ENCODE peak calls at places on chromosomes 11 and 22, in six cellular contexts. One of them, this sample, is unnamed.

GRCh38 chr11:14618060-14618459 is 25.5 kb upstream of the PDE3B start:
- DNase-seq in GM23338: no peak
- DNase-seq in C1 segment of cervical spinal cord: no peak
- DNase-seq in stimulated activated naive CD4-positive, alpha-beta T cell: no peak
- DNase-seq in CD4-positive, alpha-beta memory T cell: no peak
- DNase-seq in lung microvascular endothelial cell: no peak
- DNase-seq in this sample: no peak

GRCh38 chr11:8331767-8332166 is 68.1 kb upstream of the LMO1 start:
- DNase-seq in GM23338: no peak
- DNase-seq in C1 segment of cervical spinal cord: no peak
- DNase-seq in stimulated activated naive CD4-positive, alpha-beta T cell: no peak
- DNase-seq in CD4-positive, alpha-beta memory T cell: no peak
- DNase-seq in lung microvascular endothelial cell: no peak
- DNase-seq in this sample: no peak

GRCh38 chr11:101049123-101049522 is 80.5 kb downstream of the PGR start:
- DNase-seq in GM23338: peak
- DNase-seq in C1 segment of cervical spinal cord: no peak
- DNase-seq in stimulated activated naive CD4-positive, alpha-beta T cell: no peak
- DNase-seq in CD4-positive, alpha-beta memory T cell: no peak
- DNase-seq in lung microvascular endothelial cell: no peak
- DNase-seq in this sample: no peak

GRCh38 chr22:42906605-42907338 is 49.7 kb upstream of the ARFGAP3 start:
- DNase-seq in GM23338: no peak
- DNase-seq in C1 segment of cervical spinal cord: no peak
- DNase-seq in stimulated activated naive CD4-positive, alpha-beta T cell: no peak
- DNase-seq in CD4-positive, alpha-beta memory T cell: no peak
- DNase-seq in lung microvascular endothelial cell: no peak
- DNase-seq in this sample: no peak

GRCh38 chr11:18495703-18496102 is 31.0 kb downstream of the TSG101 start:
- DNase-seq in GM23338: no peak
- DNase-seq in C1 segment of cervical spinal cord: no peak
- DNase-seq in stimulated activated naive CD4-positive, alpha-beta T cell: no peak
- DNase-seq in CD4-positive, alpha-beta memory T cell: no peak
- DNase-seq in lung microvascular endothelial cell: no peak
- DNase-seq in this sample: no peak

GRCh38 chr11:34637303-34637702 is 16.4 kb downstream of the EHF start:
- DNase-seq in GM23338: no peak
- DNase-seq in C1 segment of cervical spinal cord: no peak
- DNase-seq in stimulated activated naive CD4-positive, alpha-beta T cell: no peak
- DNase-seq in CD4-positive, alpha-beta memory T cell: no peak
- DNase-seq in lung microvascular endothelial cell: no peak
- DNase-seq in this sample: no peak

GRCh38 chr11:126385991-126386728 is 30.7 kb downstream of the ST3GAL4 start:
- DNase-seq in GM23338: no peak
- DNase-seq in C1 segment of cervical spinal cord: no peak
- DNase-seq in stimulated activated naive CD4-positive, alpha-beta T cell: no peak
- DNase-seq in CD4-positive, alpha-beta memory T cell: no peak
- DNase-seq in lung microvascular endothelial cell: no peak
- DNase-seq in this sample: no peak

GRCh38 chr11:14980854-14981253 is 8.7 kb upstream of the CALCA start:
- DNase-seq in GM23338: no peak
- DNase-seq in C1 segment of cervical spinal cord: no peak
- DNase-seq in stimulated activated naive CD4-positive, alpha-beta T cell: no peak
- DNase-seq in CD4-positive, alpha-beta memory T cell: no peak
- DNase-seq in lung microvascular endothelial cell: no peak
- DNase-seq in this sample: no peak

GRCh38 chr22:17705565-17706450 is 67.3 kb downstream of the BCL2L13 start:
- DNase-seq in GM23338: no peak
- DNase-seq in C1 segment of cervical spinal cord: no peak
- DNase-seq in stimulated activated naive CD4-positive, alpha-beta T cell: no peak
- DNase-seq in CD4-positive, alpha-beta memory T cell: no peak
- DNase-seq in lung microvascular endothelial cell: no peak
- DNase-seq in this sample: no peak

GRCh38 chr22:16721969-16722368 is 103.2 kb downstream of the XKR3 start:
- DNase-seq in GM23338: no peak
- DNase-seq in C1 segment of cervical spinal cord: no peak
- DNase-seq in stimulated activated naive CD4-positive, alpha-beta T cell: no peak
- DNase-seq in CD4-positive, alpha-beta memory T cell: no peak
- DNase-seq in lung microvascular endothelial cell: no peak
- DNase-seq in this sample: no peak

GRCh38 chr11:63504933-63505586 is 824 bp upstream of the LGALS12 start:
- DNase-seq in GM23338: no peak
- DNase-seq in C1 segment of cervical spinal cord: no peak
- DNase-seq in stimulated activated naive CD4-positive, alpha-beta T cell: no peak
- DNase-seq in CD4-positive, alpha-beta memory T cell: no peak
- DNase-seq in lung microvascular endothelial cell: no peak
- DNase-seq in this sample: no peak

GRCh38 chr11:37995886-37996285 is 1397.8 kb upstream of the RAG2 start:
- DNase-seq in GM23338: no peak
- DNase-seq in C1 segment of cervical spinal cord: no peak
- DNase-seq in stimulated activated naive CD4-positive, alpha-beta T cell: no peak
- DNase-seq in CD4-positive, alpha-beta memory T cell: no peak
- DNase-seq in lung microvascular endothelial cell: no peak
- DNase-seq in this sample: no peak

GRCh38 chr22:46869848-46870441 is 107.5 kb downstream of the TBC1D22A start:
- DNase-seq in GM23338: no peak
- DNase-seq in C1 segment of cervical spinal cord: no peak
- DNase-seq in stimulated activated naive CD4-positive, alpha-beta T cell: no peak
- DNase-seq in CD4-positive, alpha-beta memory T cell: no peak
- DNase-seq in lung microvascular endothelial cell: no peak
- DNase-seq in this sample: no peak

GRCh38 chr11:70416881-70417280 is 18.6 kb downstream of the CTTN start:
- DNase-seq in GM23338: no peak
- DNase-seq in C1 segment of cervical spinal cord: no peak
- DNase-seq in stimulated activated naive CD4-positive, alpha-beta T cell: no peak
- DNase-seq in CD4-positive, alpha-beta memory T cell: no peak
- DNase-seq in lung microvascular endothelial cell: no peak
- DNase-seq in this sample: no peak

GRCh38 chr22:38223289-38223960 is 21.6 kb downstream of the MAFF start:
- DNase-seq in GM23338: no peak
- DNase-seq in C1 segment of cervical spinal cord: no peak
- DNase-seq in stimulated activated naive CD4-positive, alpha-beta T cell: no peak
- DNase-seq in CD4-positive, alpha-beta memory T cell: peak
- DNase-seq in lung microvascular endothelial cell: no peak
- DNase-seq in this sample: no peak

GRCh38 chr11:61061081-61061826 is 41.0 kb upstream of the CD5 start:
- DNase-seq in GM23338: no peak
- DNase-seq in C1 segment of cervical spinal cord: no peak
- DNase-seq in stimulated activated naive CD4-positive, alpha-beta T cell: peak
- DNase-seq in CD4-positive, alpha-beta memory T cell: peak
- DNase-seq in lung microvascular endothelial cell: peak
- DNase-seq in this sample: peak

GRCh38 chr22:42134033-42135020 is 3.7 kb upstream of the CYP2D6 start:
- DNase-seq in GM23338: no peak
- DNase-seq in C1 segment of cervical spinal cord: no peak
- DNase-seq in stimulated activated naive CD4-positive, alpha-beta T cell: no peak
- DNase-seq in CD4-positive, alpha-beta memory T cell: no peak
- DNase-seq in lung microvascular endothelial cell: no peak
- DNase-seq in this sample: no peak

GRCh38 chr22:46192210-46192993 is 42.1 kb downstream of the PPARA start:
- DNase-seq in GM23338: no peak
- DNase-seq in C1 segment of cervical spinal cord: no peak
- DNase-seq in stimulated activated naive CD4-positive, alpha-beta T cell: no peak
- DNase-seq in CD4-positive, alpha-beta memory T cell: no peak
- DNase-seq in lung microvascular endothelial cell: no peak
- DNase-seq in this sample: no peak

This sample was measured in naive thymus-derived CD4-positive, alpha-beta T cell.